ENCODE peak calls at places on chromosomes 5 and 9, in ten cellular contexts. O is AG04449, G is colonic mucosa, R is HFF-Myc, Y is choroid plexus epithelial cell, W is adrenal gland, V is IMR-90, P is neural crest cell, A is right lobe of liver, I is nephron progenitor cell. H is an unnamed sample.

GRCh38 chr9:14372437-14373318 is 58.7 kb upstream of the NFIB start:
- DNase-seq in O (no peak), G (no peak), R (peak), Y (peak), W (peak), V (peak), P (no peak), A (no peak), I (no peak), H (peak)

GRCh38 chr9:13411827-13412226 is 132.3 kb upstream of the MPDZ start:
- DNase-seq in O (no peak), G (no peak), R (no peak), Y (no peak), W (no peak), V (no peak), P (no peak), A (no peak), I (no peak), H (no peak)

GRCh38 chr5:52668139-52668538 is 119.6 kb upstream of the ITGA1 start:
- DNase-seq in O (no peak), G (no peak), R (no peak), Y (no peak), W (no peak), V (no peak), P (no peak), A (no peak), I (no peak), H (no peak)

GRCh38 chr9:2158729-2159128 is 143.6 kb downstream of the SMARCA2 start:
- DNase-seq in O (no peak), G (no peak), R (no peak), Y (peak), W (no peak), V (no peak), P (no peak), A (no peak), I (no peak), H (no peak)

GRCh38 chr5:40798856-40799210 is 659 bp upstream of the PRKAA1 start:
- DNase-seq in O (no peak), G (no peak), R (peak), Y (no peak), W (no peak), V (no peak), P (no peak), A (no peak), I (no peak), H (no peak)

GRCh38 chr5:172902497-172903472 is 56.4 kb upstream of the RPL26L1 start:
- DNase-seq in O (peak), G (peak), R (no peak), Y (peak), W (peak), V (peak), P (peak), A (peak), I (peak), H (peak)

GRCh38 chr9:71620806-71621205 is 147.5 kb downstream of the CEMIP2 start:
- DNase-seq in O (no peak), G (no peak), R (no peak), Y (no peak), W (no peak), V (no peak), P (no peak), A (no peak), I (no peak), H (no peak)

GRCh38 chr5:123035950-123036390 is 555 bp downstream of the PPIC start:
- DNase-seq in O (no peak), G (peak), R (no peak), Y (peak), W (peak), V (peak), P (peak), A (peak), I (peak), H (peak)

GRCh38 chr5:179700401-179700918 is 1.7 kb downstream of the CANX start:
- DNase-seq in O (no peak), G (no peak), R (no peak), Y (peak), W (no peak), V (peak), P (no peak), A (peak), I (no peak), H (peak)

DNA sequence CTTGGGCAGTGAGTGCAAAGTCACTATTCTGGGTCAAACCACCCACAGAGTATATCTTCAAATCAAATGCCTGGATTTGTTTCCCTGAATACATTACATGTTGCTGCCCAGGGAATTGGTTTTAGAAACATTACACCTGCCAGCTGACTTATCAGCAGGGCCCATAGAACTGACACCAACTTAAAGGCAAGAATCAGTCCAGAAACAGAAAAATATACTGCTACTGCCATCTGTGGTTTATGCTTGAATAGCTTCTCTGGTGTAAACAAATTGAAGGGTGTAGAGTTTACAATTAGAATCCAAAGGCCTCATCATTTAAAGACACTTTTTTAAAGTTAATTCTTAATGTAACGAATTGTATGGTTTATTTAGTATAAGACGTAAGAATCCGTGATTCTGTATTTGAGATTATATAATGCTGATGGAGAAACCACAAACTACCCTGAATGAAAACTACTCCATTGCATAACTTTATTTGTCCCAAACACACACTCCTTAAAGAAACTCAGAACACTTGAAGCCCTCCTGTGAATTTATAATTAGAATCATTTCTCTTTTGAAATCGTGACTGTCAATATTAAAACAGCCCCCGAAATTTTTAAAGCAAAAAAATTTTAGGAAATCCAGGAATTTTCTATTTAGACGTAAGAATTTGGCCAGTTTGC is 6.2 kb downstream of the NR6A1 start:
- DNase-seq in O (no peak), G (no peak), R (no peak), Y (peak), W (no peak), V (no peak), P (no peak), A (no peak), I (no peak), H (peak)
- TF ChIP-seq CTCF in O (peak), G (no peak), R (no peak), Y (peak), W (no peak), V (peak), P (peak), A (peak), I (peak), H (peak)

DNA sequence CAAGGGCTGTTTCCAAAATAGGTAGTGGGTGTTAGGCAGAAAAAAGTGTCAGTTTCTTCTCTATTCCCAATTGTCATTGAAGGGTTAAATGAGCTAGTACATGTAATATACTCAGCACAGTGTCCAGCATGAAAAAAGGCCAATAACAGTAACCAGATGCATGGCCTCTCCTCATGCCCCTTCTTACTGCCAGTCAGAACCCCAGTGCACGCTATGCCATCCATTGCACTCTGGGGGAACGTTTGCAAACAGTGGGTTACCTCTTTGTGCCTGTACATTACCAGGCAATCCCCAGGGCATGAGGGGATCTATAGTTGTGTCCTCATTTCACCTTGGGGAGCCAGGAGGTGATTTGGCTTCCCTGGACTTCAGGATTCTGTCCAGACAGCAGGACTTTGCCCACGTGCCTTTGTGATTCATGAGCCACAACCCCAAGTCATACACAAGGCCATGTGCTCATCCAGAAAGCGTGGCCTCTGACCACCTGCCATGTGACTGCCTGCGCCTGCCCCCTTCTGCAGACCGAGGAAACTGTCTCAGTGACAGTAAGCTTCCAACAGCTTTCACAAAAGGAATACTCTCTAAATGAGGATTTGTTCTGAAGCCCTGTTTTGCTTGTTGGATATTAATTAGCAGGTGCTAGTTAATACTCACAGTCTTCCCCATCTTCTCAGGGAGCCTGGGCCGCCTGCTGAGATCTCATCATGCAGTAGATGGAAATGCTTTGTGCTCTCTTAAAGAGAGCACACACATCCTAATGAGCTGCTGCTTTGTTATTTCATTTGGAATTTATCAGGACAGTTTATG is 36.8 kb upstream of the ANGPTL2 start:
- DNase-seq in O (no peak), G (peak), R (peak), Y (peak), W (peak), V (peak), P (peak), A (peak), I (no peak), H (peak)
- TF ChIP-seq CTCF in O (peak), G (no peak), R (peak), Y (peak), W (peak), V (peak), P (peak), A (peak), I (no peak), H (no peak)

GRCh38 chr9:114503009-114503408 is 2.3 kb downstream of the WHRN start:
- DNase-seq in O (no peak), G (no peak), R (no peak), Y (no peak), W (no peak), V (no peak), P (no peak), A (no peak), I (no peak), H (no peak)

GRCh38 chr9:114506082-114506390 is 763 bp upstream of the WHRN start:
- DNase-seq in O (no peak), G (no peak), R (no peak), Y (no peak), W (no peak), V (no peak), P (no peak), A (no peak), I (no peak), H (no peak)

GRCh38 chr9:114503522-114504340 is 1.5 kb downstream of the WHRN start:
- DNase-seq in O (no peak), G (no peak), R (no peak), Y (no peak), W (no peak), V (no peak), P (no peak), A (no peak), I (no peak), H (no peak)

GRCh38 chr9:114505187-114506081 is at the start of gene WHRN:
- DNase-seq in O (no peak), G (peak), R (peak), Y (peak), W (peak), V (peak), P (peak), A (peak), I (peak), H (peak)

GRCh38 chr9:114504341-114505186 is 709 bp downstream of the WHRN start:
- DNase-seq in O (no peak), G (peak), R (no peak), Y (peak), W (peak), V (peak), P (peak), A (peak), I (peak), H (peak)
- TF ChIP-seq CTCF in O (peak), G (no peak), R (peak), Y (peak), W (peak), V (peak), P (peak), A (no peak), I (peak), H (peak)

GRCh38 chr5:133404724-133405123 is 207.6 kb downstream of the FSTL4 start:
- DNase-seq in O (no peak), G (no peak), R (no peak), Y (no peak), W (no peak), V (no peak), P (no peak), A (no peak), I (no peak), H (peak)
- TF ChIP-seq CTCF in O (no peak), G (no peak), R (peak), Y (peak), W (no peak), V (no peak), P (no peak), A (no peak), I (no peak), H (peak)

GRCh38 chr5:912356-913091 is 19.8 kb downstream of the TRIP13 start:
- DNase-seq in O (peak), G (no peak), R (peak), Y (peak), W (no peak), V (peak), P (no peak), A (no peak), I (no peak), H (peak)
- TF ChIP-seq CTCF in O (no peak), G (no peak), R (no peak), Y (peak), W (no peak), V (peak), P (peak), A (no peak), I (no peak), H (peak)

GRCh38 chr5:55226934-55227737 is at the start of gene MCIDAS:
- DNase-seq in O (no peak), G (peak), R (no peak), Y (no peak), W (no peak), V (peak), P (peak), A (no peak), I (peak), H (peak)
- TF ChIP-seq CTCF in O (no peak), G (no peak), R (no peak), Y (no peak), W (no peak), V (no peak), P (peak), A (no peak), I (peak), H (peak)

DNA sequence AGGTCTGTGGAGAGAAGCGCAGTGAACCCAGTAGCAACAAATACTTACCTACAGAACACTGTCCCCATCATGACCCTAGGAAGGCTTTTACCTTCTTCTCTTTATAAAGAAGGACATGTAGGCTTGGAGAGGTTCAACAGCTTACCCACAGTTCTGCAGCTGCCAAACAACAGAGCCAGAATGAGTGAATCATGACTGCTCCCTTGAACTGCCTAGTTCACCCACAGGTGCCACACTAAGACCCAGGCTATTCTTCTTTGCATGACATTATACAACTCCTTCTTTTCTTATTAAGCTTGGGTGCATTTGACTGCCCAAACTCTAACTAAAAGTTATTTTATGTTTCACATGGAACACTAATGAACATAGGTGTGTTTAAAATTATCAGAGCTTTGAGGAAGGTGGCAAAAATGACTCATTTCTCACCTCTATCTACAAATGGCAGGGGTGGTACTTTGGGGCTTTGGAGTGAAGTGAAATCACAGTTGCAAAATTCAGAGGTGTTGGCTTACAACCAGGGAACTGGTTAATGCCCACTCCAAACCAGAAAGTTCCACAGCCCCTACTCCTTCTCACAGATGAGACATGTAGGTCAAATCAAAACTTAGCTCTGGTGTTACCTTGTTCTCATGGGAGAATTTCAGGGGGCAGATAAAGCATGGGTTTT is 201.6 kb downstream of the SEMA6A start:
- DNase-seq in O (no peak), G (no peak), R (no peak), Y (no peak), W (no peak), V (no peak), P (no peak), A (no peak), I (no peak), H (peak)
- TF ChIP-seq CTCF in O (no peak), G (no peak), R (no peak), Y (no peak), W (no peak), V (no peak), P (no peak), A (no peak), I (no peak), H (no peak)

GRCh38 chr5:74934949-74935751 is 69.0 kb upstream of the FAM169A start:
- DNase-seq in O (no peak), G (no peak), R (no peak), Y (peak), W (no peak), V (peak), P (no peak), A (no peak), I (no peak), H (peak)
- TF ChIP-seq CTCF in O (peak), G (no peak), R (peak), Y (peak), W (no peak), V (peak), P (peak), A (peak), I (no peak), H (peak)

GRCh38 chr5:116574682-116575634 is at the start of gene SEMA6A:
- DNase-seq in O (peak), G (peak), R (peak), Y (peak), W (peak), V (peak), P (peak), A (peak), I (peak), H (peak)
- TF ChIP-seq CTCF in O (no peak), G (no peak), R (no peak), Y (no peak), W (no peak), V (no peak), P (peak), A (peak), I (no peak), H (peak)

DNA sequence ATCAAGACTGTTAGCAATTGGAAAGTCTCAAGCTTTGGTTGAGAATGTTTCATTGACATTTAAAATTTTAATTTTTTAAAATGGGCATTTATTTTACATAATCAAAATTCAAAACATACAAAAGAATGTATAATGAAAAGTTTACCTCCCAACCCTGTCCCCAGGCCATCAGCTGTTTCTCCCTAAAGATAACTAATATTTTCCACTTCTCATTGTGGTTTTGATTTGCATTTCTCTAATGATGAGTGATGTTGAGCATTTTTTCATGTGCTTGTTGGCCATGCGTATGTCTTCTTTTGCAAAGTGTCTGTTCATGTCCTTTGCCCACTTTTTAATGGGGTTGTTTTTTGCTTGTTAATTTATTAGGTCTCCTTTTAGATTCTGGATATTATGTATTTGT is 11.4 kb upstream of the MACIR start:
- DNase-seq in O (no peak), G (no peak), R (no peak), Y (no peak), W (no peak), V (no peak), P (no peak), A (no peak), I (no peak), H (no peak)
- TF ChIP-seq CTCF in O (no peak), G (no peak), R (no peak), Y (no peak), W (no peak), V (no peak), P (no peak), A (no peak), I (no peak), H (no peak)

H was measured in epithelial cell of esophagus.